ENCODE peak calls at places on chromosomes 6 and 20, in six cellular contexts. One of them, this sample, is unnamed.

GRCh38 chr6:14706378-14706929 is 539.4 kb upstream of the JARID2 start:
- DNase-seq in RPMI8226: no peak
- DNase-seq in AG04450: peak
- DNase-seq in RPMI7951: peak
- DNase-seq in activated CD8-positive, alpha-beta T cell treated with anti-CD3 and anti-CD28 coated beads for 36 hours: peak
- DNase-seq in CD8-positive, alpha-beta memory T cell: no peak
- DNase-seq in this sample: peak

GRCh38 chr20:5221078-5221430 is 94.2 kb downstream of the CDS2 start:
- DNase-seq in RPMI8226: no peak
- DNase-seq in CD8-positive, alpha-beta memory T cell: no peak
- DNase-seq in RPMI7951: peak
- DNase-seq in activated CD8-positive, alpha-beta T cell treated with anti-CD3 and anti-CD28 coated beads for 36 hours: no peak
- DNase-seq in AG04450: no peak
- DNase-seq in this sample: no peak

GRCh38 chr6:81894286-81894685 is 141.8 kb upstream of the TENT5A start:
- DNase-seq in RPMI8226: no peak
- DNase-seq in RPMI7951: no peak
- DNase-seq in activated CD8-positive, alpha-beta T cell treated with anti-CD3 and anti-CD28 coated beads for 36 hours: no peak
- DNase-seq in AG04450: peak
- DNase-seq in CD8-positive, alpha-beta memory T cell: no peak
- DNase-seq in this sample: no peak

GRCh38 chr6:169933839-169934698 is 182.6 kb downstream of the ERMARD start:
- DNase-seq in RPMI7951: peak
- DNase-seq in AG04450: no peak
- DNase-seq in activated CD8-positive, alpha-beta T cell treated with anti-CD3 and anti-CD28 coated beads for 36 hours: no peak
- DNase-seq in RPMI8226: no peak
- DNase-seq in CD8-positive, alpha-beta memory T cell: no peak
- DNase-seq in this sample: no peak

GRCh38 chr6:29834564-29835436 is 7.2 kb downstream of the HLA-G start:
- DNase-seq in RPMI8226: peak
- DNase-seq in CD8-positive, alpha-beta memory T cell: peak
- DNase-seq in RPMI7951: peak
- DNase-seq in activated CD8-positive, alpha-beta T cell treated with anti-CD3 and anti-CD28 coated beads for 36 hours: peak
- DNase-seq in AG04450: no peak
- DNase-seq in this sample: no peak

GRCh38 chr6:146546440-146546839 is 2.8 kb downstream of the RAB32 start:
- DNase-seq in activated CD8-positive, alpha-beta T cell treated with anti-CD3 and anti-CD28 coated beads for 36 hours: no peak
- DNase-seq in AG04450: peak
- DNase-seq in RPMI7951: peak
- DNase-seq in CD8-positive, alpha-beta memory T cell: no peak
- DNase-seq in RPMI8226: no peak
- DNase-seq in this sample: peak

GRCh38 chr6:53734473-53735299 is 60.1 kb upstream of the LRRC1 start:
- DNase-seq in CD8-positive, alpha-beta memory T cell: peak
- DNase-seq in RPMI7951: peak
- DNase-seq in AG04450: peak
- DNase-seq in RPMI8226: no peak
- DNase-seq in activated CD8-positive, alpha-beta T cell treated with anti-CD3 and anti-CD28 coated beads for 36 hours: peak
- DNase-seq in this sample: peak

GRCh38 chr6:13794184-13794583 is 20.2 kb downstream of the MCUR1 start:
- DNase-seq in AG04450: peak
- DNase-seq in RPMI8226: no peak
- DNase-seq in activated CD8-positive, alpha-beta T cell treated with anti-CD3 and anti-CD28 coated beads for 36 hours: no peak
- DNase-seq in CD8-positive, alpha-beta memory T cell: no peak
- DNase-seq in RPMI7951: peak
- DNase-seq in this sample: no peak

GRCh38 chr6:14743465-14744211 is 502.2 kb upstream of the JARID2 start:
- DNase-seq in AG04450: peak
- DNase-seq in activated CD8-positive, alpha-beta T cell treated with anti-CD3 and anti-CD28 coated beads for 36 hours: peak
- DNase-seq in CD8-positive, alpha-beta memory T cell: peak
- DNase-seq in RPMI7951: peak
- DNase-seq in RPMI8226: no peak
- DNase-seq in this sample: peak

GRCh38 chr20:23877524-23877923 is 2.0 kb downstream of the CST5 start:
- DNase-seq in RPMI8226: no peak
- DNase-seq in activated CD8-positive, alpha-beta T cell treated with anti-CD3 and anti-CD28 coated beads for 36 hours: no peak
- DNase-seq in RPMI7951: no peak
- DNase-seq in AG04450: no peak
- DNase-seq in CD8-positive, alpha-beta memory T cell: no peak
- DNase-seq in this sample: no peak

GRCh38 chr6:144330588-144330987 is 45.5 kb downstream of the UTRN start:
- DNase-seq in AG04450: no peak
- DNase-seq in CD8-positive, alpha-beta memory T cell: no peak
- DNase-seq in RPMI7951: no peak
- DNase-seq in RPMI8226: peak
- DNase-seq in activated CD8-positive, alpha-beta T cell treated with anti-CD3 and anti-CD28 coated beads for 36 hours: no peak
- DNase-seq in this sample: no peak

GRCh38 chr6:3294396-3294795 is 35.6 kb downstream of the PSMG4 start:
- DNase-seq in activated CD8-positive, alpha-beta T cell treated with anti-CD3 and anti-CD28 coated beads for 36 hours: no peak
- DNase-seq in RPMI8226: no peak
- DNase-seq in AG04450: no peak
- DNase-seq in RPMI7951: no peak
- DNase-seq in CD8-positive, alpha-beta memory T cell: no peak
- DNase-seq in this sample: no peak

GRCh38 chr20:41650221-41650948 is 32.2 kb upstream of the CHD6 start:
- DNase-seq in CD8-positive, alpha-beta memory T cell: no peak
- DNase-seq in activated CD8-positive, alpha-beta T cell treated with anti-CD3 and anti-CD28 coated beads for 36 hours: no peak
- DNase-seq in RPMI7951: no peak
- DNase-seq in RPMI8226: no peak
- DNase-seq in AG04450: no peak
- DNase-seq in this sample: no peak